ENCODE peak calls at places on chromosomes 3 and 15, in ten cellular contexts. S, R, X, M, G, J, F, Q, A and I are unnamed samples.

GRCh38 chr15:96355561-96356129 is 25.1 kb downstream of the NR2F2 start:
- DNase-seq in S (no peak), R (no peak), X (no peak), M (peak; percentile 6), G (no peak), J (no peak), F (no peak), Q (no peak), A (no peak), I (no peak)

GRCh38 chr15:61063875-61064320 is 165.2 kb downstream of the RORA start:
- DNase-seq in S (peak; percentile 31), R (no peak), X (no peak), M (no peak), G (no peak), J (no peak), F (no peak), Q (no peak), A (no peak), I (peak; percentile 51)

GRCh38 chr3:45907769-45908705 is 21.7 kb downstream of the CCR9 start:
- DNase-seq in S (no peak), R (no peak), X (no peak), M (no peak), G (peak; percentile 42), J (peak; percentile 33), F (peak; percentile 83), Q (peak; percentile 95), A (no peak), I (no peak)

GRCh38 chr15:98419173-98419814 is 229.0 kb upstream of the IGF1R start:
- DNase-seq in S (no peak), R (no peak), X (no peak), M (no peak), G (no peak), J (no peak), F (no peak), Q (no peak), A (no peak), I (no peak)

GRCh38 chr3:148500791-148501360 is 196.8 kb upstream of the AGTR1 start:
- DNase-seq in S (no peak), R (no peak), X (no peak), M (no peak), G (no peak), J (no peak), F (no peak), Q (peak; percentile 63), A (no peak), I (no peak)

GRCh38 chr3:16818945-16819344 is 65.8 kb upstream of the PLCL2 start:
- DNase-seq in S (no peak), R (no peak), X (no peak), M (no peak), G (no peak), J (no peak), F (no peak), Q (no peak), A (no peak), I (no peak)

GRCh38 chr3:189502676-189503257 is 128.4 kb upstream of the TP63 start:
- DNase-seq in S (no peak), R (no peak), X (no peak), M (no peak), G (peak; percentile 13), J (no peak), F (no peak), Q (no peak), A (no peak), I (no peak)

GRCh38 chr3:57816471-57817105 is 60.5 kb downstream of the SLMAP start:
- DNase-seq in S (no peak), R (no peak), X (no peak), M (no peak), G (no peak), J (no peak), F (peak; percentile 41), Q (no peak), A (no peak), I (no peak)

GRCh38 chr3:131645638-131646037 is 142.9 kb upstream of the MRPL3 start:
- DNase-seq in S (no peak), R (no peak), X (no peak), M (no peak), G (no peak), J (no peak), F (no peak), Q (no peak), A (no peak), I (no peak)